ENCODE peak calls at places on chromosomes 11 and 22, in four cellular contexts. X, Y, H and A are unnamed samples.

GRCh38 chr22:27748355-27749168 is 53.0 kb downstream of the MN1 start:
- DNase-seq in X (no peak), Y (no peak), H (no peak), A (no peak)

GRCh38 chr11:65290448-65291165 is 24.1 kb upstream of the CDC42EP2 start:
- DNase-seq in Y (peak; percentile 86), H (no peak), X (no peak), A (no peak)

GRCh38 chr11:62181097-62181496 is 8.9 kb upstream of the SCGB1D1 start:
- DNase-seq in H (no peak), Y (no peak), X (no peak), A (no peak)

GRCh38 chr11:64027619-64028397 is 7.9 kb upstream of the FLRT1 start:
- DNase-seq in Y (no peak), H (no peak), X (no peak), A (no peak)

GRCh38 chr11:36073411-36074203 is 129.7 kb downstream of the LDLRAD3 start:
- DNase-seq in H (no peak), X (no peak), Y (peak; percentile 25), A (peak; percentile 80)

GRCh38 chr11:65297026-65297667 is 17.5 kb upstream of the CDC42EP2 start:
- DNase-seq in H (no peak), X (no peak), Y (peak; percentile 42), A (no peak)

GRCh38 chr11:90286640-90287039 is 63.8 kb upstream of the CHORDC1 start:
- DNase-seq in H (no peak), X (no peak), Y (no peak), A (no peak)

GRCh38 chr11:93541884-93542752 is 1.1 kb downstream of the SMCO4 start:
- DNase-seq in H (peak; percentile 75), Y (peak; percentile 42), X (peak; percentile 28), A (no peak)

GRCh38 chr22:41598081-41598480 is 8.4 kb upstream of the PMM1 start:
- DNase-seq in X (peak; percentile 72), H (no peak), Y (no peak), A (no peak)

GRCh38 chr11:19244084-19244483 is 3.3 kb upstream of the E2F8 start:
- DNase-seq in X (no peak), Y (no peak), H (no peak), A (no peak)

GRCh38 chr11:61587541-61587941 is 6.7 kb upstream of the SYT7 start:
- DNase-seq in H (peak; percentile 75), X (peak; percentile 20), Y (peak; percentile 69), A (no peak)

GRCh38 chr11:74138021-74138420 is 32.8 kb downstream of the C2CD3 start:
- DNase-seq in Y (no peak), X (peak; percentile 15), H (no peak), A (no peak)

GRCh38 chr11:92916299-92916698 is 53.2 kb upstream of the MTNR1B start:
- DNase-seq in X (no peak), Y (no peak), H (no peak), A (no peak)

GRCh38 chr11:130371004-130371590 is 56.4 kb upstream of the ZBTB44 start:
- DNase-seq in X (no peak), H (no peak), Y (no peak), A (no peak)

GRCh38 chr22:37742374-37743092 is 45.7 kb downstream of the TRIOBP start:
- DNase-seq in H (no peak), X (peak; percentile 85), Y (no peak), A (no peak)

GRCh38 chr11:78655561-78655960 is 80.9 kb upstream of the NARS2 start:
- DNase-seq in X (no peak), H (no peak), Y (no peak), A (no peak)

GRCh38 chr11:123195182-123196059 is at the start of gene CLMP:
- DNase-seq in Y (peak; percentile 51), X (peak; percentile 47), H (no peak), A (no peak)

GRCh38 chr22:28992565-28993326 is 68.9 kb downstream of the C22orf31 start:
- DNase-seq in X (no peak), Y (no peak), H (no peak), A (no peak)

GRCh38 chr22:19271856-19272535 is 19.5 kb downstream of the CLTCL1 start:
- DNase-seq in H (no peak), X (no peak), Y (no peak), A (no peak)

GRCh38 chr11:105148241-105148640 is 8.7 kb upstream of the CARD18 start:
- DNase-seq in Y (no peak), X (no peak), H (no peak), A (no peak)

GRCh38 chr22:42868751-42869251 is 11.7 kb upstream of the ARFGAP3 start:
- DNase-seq in X (no peak), Y (peak; percentile 72), H (no peak), A (no peak)

GRCh38 chr22:39414377-39414776 is 14.8 kb downstream of the TAB1 start:
- DNase-seq in H (no peak), Y (no peak), X (no peak), A (no peak)

GRCh38 chr11:134818531-134818930 is 406.5 kb upstream of the B3GAT1 start:
- DNase-seq in X (no peak), Y (no peak), H (no peak), A (no peak)

GRCh38 chr11:45921561-45922424 is 663 bp upstream of the LARGE2 start:
- DNase-seq in H (peak; percentile 61), Y (no peak), X (no peak), A (no peak)

GRCh38 chr22:44828193-44828592 is 75.8 kb downstream of the ARHGAP8 start:
- DNase-seq in H (no peak), Y (no peak), X (peak; percentile 28), A (no peak)